ENCODE peak calls at places on chromosomes 7 and 10, in four cellular contexts. One of them, this sample, is unnamed.
A peak's percentile ranks its signal among the peaks of the same experiment; 100 is the strongest.

GRCh38 chr7:158407581-158408331 is 179.9 kb downstream of the PTPRN2 start:
- DNase-seq in AG04450: no peak
- DNase-seq in lower lobe of right lung: no peak
- DNase-seq in esophagus squamous epithelium: no peak
- DNase-seq in this sample: peak; percentile 27

GRCh38 chr7:131111081-131111576 is 216.5 kb upstream of the MKLN1 start:
- DNase-seq in esophagus squamous epithelium: no peak
- DNase-seq in lower lobe of right lung: no peak
- DNase-seq in AG04450: no peak
- DNase-seq in this sample: no peak

GRCh38 chr7:151518781-151519044 is 982 bp downstream of the RHEB start:
- DNase-seq in esophagus squamous epithelium: no peak
- DNase-seq in AG04450: no peak
- DNase-seq in lower lobe of right lung: no peak
- DNase-seq in this sample: no peak

GRCh38 chr7:75740846-75741497 is 2.2 kb upstream of the HIP1 start:
- DNase-seq in AG04450: no peak
- DNase-seq in esophagus squamous epithelium: no peak
- DNase-seq in lower lobe of right lung: peak; percentile 70
- DNase-seq in this sample: peak; percentile 75

GRCh38 chr7:80392229-80393169 is 119.4 kb downstream of the GNAT3 start:
- DNase-seq in AG04450: no peak
- DNase-seq in esophagus squamous epithelium: no peak
- DNase-seq in lower lobe of right lung: no peak
- DNase-seq in this sample: no peak

GRCh38 chr7:132030161-132030568 is 473.7 kb upstream of the PODXL start:
- DNase-seq in esophagus squamous epithelium: no peak
- DNase-seq in lower lobe of right lung: no peak
- DNase-seq in AG04450: no peak
- DNase-seq in this sample: peak; percentile 63

GRCh38 chr7:66732439-66732838 is 8.1 kb upstream of the RABGEF1 start:
- DNase-seq in lower lobe of right lung: no peak
- DNase-seq in esophagus squamous epithelium: no peak
- DNase-seq in AG04450: no peak
- DNase-seq in this sample: no peak

GRCh38 chr10:7343040-7343439 is 67.8 kb downstream of the SFMBT2 start:
- DNase-seq in AG04450: no peak
- DNase-seq in lower lobe of right lung: no peak
- DNase-seq in esophagus squamous epithelium: no peak
- DNase-seq in this sample: no peak

GRCh38 chr7:120724448-120724847 is 133.5 kb downstream of the TSPAN12 start:
- DNase-seq in esophagus squamous epithelium: no peak
- DNase-seq in AG04450: no peak
- DNase-seq in lower lobe of right lung: no peak
- DNase-seq in this sample: no peak

GRCh38 chr10:124104011-124104627 is 10.7 kb upstream of the CHST15 start:
- DNase-seq in AG04450: no peak
- DNase-seq in lower lobe of right lung: no peak
- DNase-seq in esophagus squamous epithelium: no peak
- DNase-seq in this sample: no peak

GRCh38 chr10:688621-689426 is 644 bp downstream of the DIP2C start:
- DNase-seq in lower lobe of right lung: no peak
- DNase-seq in AG04450: no peak
- DNase-seq in esophagus squamous epithelium: no peak
- DNase-seq in this sample: no peak

GRCh38 chr10:70494966-70495365 is 16.4 kb downstream of the PALD1 start:
- DNase-seq in AG04450: no peak
- DNase-seq in esophagus squamous epithelium: no peak
- DNase-seq in lower lobe of right lung: peak; percentile 77
- DNase-seq in this sample: no peak

GRCh38 chr7:27453702-27454405 is 208.8 kb downstream of the HIBADH start:
- DNase-seq in esophagus squamous epithelium: no peak
- DNase-seq in AG04450: peak; percentile 24
- DNase-seq in lower lobe of right lung: no peak
- DNase-seq in this sample: no peak

GRCh38 chr10:124601431-124602120 is 140.0 kb downstream of the LHPP start:
- DNase-seq in AG04450: no peak
- DNase-seq in lower lobe of right lung: no peak
- DNase-seq in esophagus squamous epithelium: peak; percentile 19
- DNase-seq in this sample: no peak

GRCh38 chr10:101112799-101113594 is 18.1 kb upstream of the TLX1 start:
- DNase-seq in esophagus squamous epithelium: no peak
- DNase-seq in lower lobe of right lung: no peak
- DNase-seq in AG04450: no peak
- DNase-seq in this sample: no peak

GRCh38 chr7:155974186-155974897 is 162.1 kb upstream of the SHH start:
- DNase-seq in lower lobe of right lung: no peak
- DNase-seq in AG04450: no peak
- DNase-seq in esophagus squamous epithelium: no peak
- DNase-seq in this sample: peak; percentile 42

GRCh38 chr7:94154858-94155257 is 150.7 kb upstream of the BET1 start:
- DNase-seq in esophagus squamous epithelium: no peak
- DNase-seq in lower lobe of right lung: no peak
- DNase-seq in AG04450: no peak
- DNase-seq in this sample: no peak

GRCh38 chr10:2925631-2926030 is 141.7 kb upstream of the PFKP start:
- DNase-seq in lower lobe of right lung: peak; percentile 69
- DNase-seq in esophagus squamous epithelium: no peak
- DNase-seq in AG04450: no peak
- DNase-seq in this sample: no peak

DNA sequence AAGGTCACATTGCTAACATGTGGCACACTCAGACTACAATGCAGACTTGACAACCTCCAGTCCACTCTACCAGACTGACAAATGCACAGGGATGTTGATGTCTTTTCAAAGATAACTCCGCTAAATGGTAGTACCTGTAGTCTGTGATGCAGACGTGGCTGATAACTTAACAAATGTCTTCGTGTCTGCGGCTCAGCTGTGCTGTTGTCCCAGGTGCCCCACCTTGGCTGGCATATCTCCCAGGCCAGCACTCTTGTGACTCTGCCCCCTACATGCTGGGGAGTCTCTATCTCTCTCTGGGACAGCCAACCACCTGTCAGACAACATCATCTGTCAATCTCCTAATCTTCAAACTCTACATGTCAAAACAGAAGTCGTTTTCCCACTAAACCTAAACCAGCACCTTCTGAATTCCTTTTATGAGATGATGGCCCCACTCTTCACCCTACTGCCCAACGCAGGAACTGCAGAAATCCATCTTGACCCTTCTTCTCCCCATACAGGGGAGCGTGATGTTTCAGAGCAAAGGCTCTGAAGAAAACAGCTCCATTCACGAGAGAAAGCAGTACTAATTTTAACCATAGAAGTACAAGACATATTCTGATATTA is 156.4 kb downstream of the USP6NL start:
- DNase-seq in lower lobe of right lung: no peak
- DNase-seq in esophagus squamous epithelium: no peak
- DNase-seq in AG04450: no peak
- DNase-seq in this sample: no peak
- TF ChIP-seq CTCF in lower lobe of right lung: no peak
- TF ChIP-seq CTCF in esophagus squamous epithelium: no peak
- TF ChIP-seq CTCF in AG04450: peak; percentile 31
- TF ChIP-seq CTCF in this sample: peak; percentile 17

DNA sequence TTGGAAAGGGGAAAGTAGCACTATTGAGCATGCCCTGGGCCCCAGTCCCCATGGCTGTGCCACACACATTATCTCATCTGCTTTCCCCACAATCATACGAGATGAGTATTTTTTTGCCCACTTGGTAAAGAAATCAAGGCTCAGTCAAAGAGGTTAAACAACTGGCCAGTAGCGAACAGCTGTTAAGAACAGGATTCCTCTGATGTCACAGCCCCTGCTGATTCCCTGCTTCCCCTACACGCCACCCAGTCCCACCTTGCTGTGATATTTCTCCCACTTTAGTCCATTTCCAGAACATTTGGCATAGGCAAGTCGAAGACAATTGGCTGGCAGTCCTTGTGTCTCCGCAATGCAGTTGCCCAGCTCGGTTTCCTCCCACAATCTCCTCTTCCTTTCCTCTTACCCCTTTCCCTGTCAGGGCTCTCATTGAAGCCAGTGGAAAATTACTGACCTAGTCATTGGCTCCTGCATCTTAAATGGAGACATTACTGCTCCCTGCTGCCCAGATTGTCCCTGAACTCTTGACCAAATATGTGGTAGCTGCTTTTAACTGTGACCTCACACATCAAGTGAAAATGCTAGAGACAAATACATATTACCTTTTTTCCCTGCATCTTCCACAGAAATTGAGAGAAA is 56.5 kb upstream of the EEPD1 start:
- DNase-seq in lower lobe of right lung: no peak
- DNase-seq in esophagus squamous epithelium: no peak
- DNase-seq in AG04450: no peak
- DNase-seq in this sample: no peak
- TF ChIP-seq CTCF in lower lobe of right lung: no peak
- TF ChIP-seq CTCF in esophagus squamous epithelium: no peak
- TF ChIP-seq CTCF in AG04450: no peak
- TF ChIP-seq CTCF in this sample: no peak

GRCh38 chr7:1798191-1798590 is 128.1 kb downstream of the ELFN1 start:
- DNase-seq in lower lobe of right lung: no peak
- DNase-seq in AG04450: no peak
- DNase-seq in esophagus squamous epithelium: no peak
- DNase-seq in this sample: no peak

GRCh38 chr7:1800876-1801275 is 130.8 kb downstream of the ELFN1 start:
- DNase-seq in esophagus squamous epithelium: no peak
- DNase-seq in AG04450: no peak
- DNase-seq in lower lobe of right lung: no peak
- DNase-seq in this sample: peak; percentile 30

GRCh38 chr7:1794888-1795542 is 124.9 kb downstream of the ELFN1 start:
- DNase-seq in AG04450: no peak
- DNase-seq in esophagus squamous epithelium: no peak
- DNase-seq in lower lobe of right lung: no peak
- DNase-seq in this sample: no peak
- TF ChIP-seq CTCF in AG04450: peak; percentile 38
- TF ChIP-seq CTCF in esophagus squamous epithelium: no peak
- TF ChIP-seq CTCF in lower lobe of right lung: no peak
- TF ChIP-seq CTCF in this sample: no peak

GRCh38 chr10:78288716-78289115 is 255.1 kb downstream of the RPS24 start:
- DNase-seq in lower lobe of right lung: no peak
- DNase-seq in esophagus squamous epithelium: no peak
- DNase-seq in AG04450: no peak
- DNase-seq in this sample: no peak
- TF ChIP-seq CTCF in lower lobe of right lung: no peak
- TF ChIP-seq CTCF in esophagus squamous epithelium: no peak
- TF ChIP-seq CTCF in AG04450: no peak
- TF ChIP-seq CTCF in this sample: no peak

This sample was measured in upper lobe of right lung.